ENCODE peak calls at places on chromosomes 1 and 21, in ten cellular contexts. One of them, this sample, is unnamed.
A peak's percentile ranks its signal among the peaks of the same experiment; 100 is the strongest.

GRCh38 chr1:114485286-114485685 is 25.7 kb downstream of the TRIM33 start:
- DNase-seq in AG10803: no peak
- DNase-seq in T-helper 9 cell: no peak
- DNase-seq in BE2C: no peak
- DNase-seq in Kasumi-1: no peak
- DNase-seq in cardiac muscle cell: peak; percentile 53
- DNase-seq in C1 segment of cervical spinal cord: no peak
- DNase-seq in NCI-H82: no peak
- DNase-seq in NCI-H2107: no peak
- DNase-seq in Right ventricle myocardium superior: no peak
- DNase-seq in this sample: no peak

GRCh38 chr1:182262425-182262824 is 129.2 kb downstream of the GLUL start:
- DNase-seq in AG10803: no peak
- DNase-seq in T-helper 9 cell: no peak
- DNase-seq in BE2C: no peak
- DNase-seq in Kasumi-1: no peak
- DNase-seq in cardiac muscle cell: no peak
- DNase-seq in C1 segment of cervical spinal cord: no peak
- DNase-seq in NCI-H82: no peak
- DNase-seq in NCI-H2107: no peak
- DNase-seq in Right ventricle myocardium superior: no peak
- DNase-seq in this sample: no peak

GRCh38 chr1:228978486-228979324 is 243.4 kb downstream of the RHOU start:
- DNase-seq in AG10803: peak; percentile 22
- DNase-seq in T-helper 9 cell: no peak
- DNase-seq in BE2C: no peak
- DNase-seq in Kasumi-1: no peak
- DNase-seq in cardiac muscle cell: peak; percentile 54
- DNase-seq in C1 segment of cervical spinal cord: no peak
- DNase-seq in NCI-H82: no peak
- DNase-seq in NCI-H2107: no peak
- DNase-seq in Right ventricle myocardium superior: peak; percentile 65
- DNase-seq in this sample: no peak

GRCh38 chr1:211305044-211305443 is 21.6 kb upstream of the TRAF5 start:
- DNase-seq in AG10803: peak; percentile 42
- DNase-seq in T-helper 9 cell: no peak
- DNase-seq in BE2C: no peak
- DNase-seq in Kasumi-1: no peak
- DNase-seq in cardiac muscle cell: no peak
- DNase-seq in C1 segment of cervical spinal cord: no peak
- DNase-seq in NCI-H82: no peak
- DNase-seq in NCI-H2107: no peak
- DNase-seq in Right ventricle myocardium superior: no peak
- DNase-seq in this sample: no peak

GRCh38 chr1:53220171-53220961 is at the start of gene CZIB:
- DNase-seq in AG10803: peak; percentile 87
- DNase-seq in T-helper 9 cell: peak; percentile 88
- DNase-seq in BE2C: peak; percentile 91
- DNase-seq in Kasumi-1: peak; percentile 84
- DNase-seq in cardiac muscle cell: peak; percentile 92
- DNase-seq in C1 segment of cervical spinal cord: peak; percentile 69
- DNase-seq in NCI-H82: peak; percentile 97
- DNase-seq in NCI-H2107: peak; percentile 95
- DNase-seq in Right ventricle myocardium superior: peak; percentile 98
- DNase-seq in this sample: peak; percentile 99

GRCh38 chr1:26283871-26284596 is 4.1 kb downstream of the SH3BGRL3 start:
- DNase-seq in AG10803: no peak
- DNase-seq in T-helper 9 cell: no peak
- DNase-seq in BE2C: no peak
- DNase-seq in Kasumi-1: no peak
- DNase-seq in cardiac muscle cell: no peak
- DNase-seq in C1 segment of cervical spinal cord: no peak
- DNase-seq in NCI-H82: no peak
- DNase-seq in NCI-H2107: no peak
- DNase-seq in Right ventricle myocardium superior: no peak
- DNase-seq in this sample: peak; percentile 81

GRCh38 chr1:1033009-1033587 is 13.2 kb downstream of the AGRN start:
- DNase-seq in AG10803: peak; percentile 35
- DNase-seq in T-helper 9 cell: peak; percentile 75
- DNase-seq in BE2C: peak; percentile 97
- DNase-seq in Kasumi-1: peak; percentile 66
- DNase-seq in cardiac muscle cell: peak; percentile 79
- DNase-seq in C1 segment of cervical spinal cord: no peak
- DNase-seq in NCI-H82: peak; percentile 98
- DNase-seq in NCI-H2107: no peak
- DNase-seq in Right ventricle myocardium superior: peak; percentile 80
- DNase-seq in this sample: peak; percentile 90

GRCh38 chr1:27418326-27418761 is 25.9 kb downstream of the GPR3 start:
- DNase-seq in AG10803: peak; percentile 93
- DNase-seq in T-helper 9 cell: no peak
- DNase-seq in BE2C: no peak
- DNase-seq in Kasumi-1: no peak
- DNase-seq in cardiac muscle cell: peak; percentile 96
- DNase-seq in C1 segment of cervical spinal cord: no peak
- DNase-seq in NCI-H82: no peak
- DNase-seq in NCI-H2107: no peak
- DNase-seq in Right ventricle myocardium superior: peak; percentile 78
- DNase-seq in this sample: peak; percentile 90

GRCh38 chr21:34986561-34987533 is 62.3 kb downstream of the RUNX1 start:
- DNase-seq in AG10803: peak; percentile 75
- DNase-seq in T-helper 9 cell: peak; percentile 42
- DNase-seq in BE2C: no peak
- DNase-seq in Kasumi-1: no peak
- DNase-seq in cardiac muscle cell: peak; percentile 76
- DNase-seq in C1 segment of cervical spinal cord: no peak
- DNase-seq in NCI-H82: no peak
- DNase-seq in NCI-H2107: no peak
- DNase-seq in Right ventricle myocardium superior: no peak
- DNase-seq in this sample: no peak

GRCh38 chr1:31230378-31230777 is 9.3 kb downstream of the NKAIN1 start:
- DNase-seq in AG10803: no peak
- DNase-seq in T-helper 9 cell: no peak
- DNase-seq in BE2C: no peak
- DNase-seq in Kasumi-1: no peak
- DNase-seq in cardiac muscle cell: no peak
- DNase-seq in C1 segment of cervical spinal cord: no peak
- DNase-seq in NCI-H82: no peak
- DNase-seq in NCI-H2107: no peak
- DNase-seq in Right ventricle myocardium superior: no peak
- DNase-seq in this sample: no peak

GRCh38 chr1:43552813-43553212 is 22.1 kb downstream of the PTPRF start:
- DNase-seq in AG10803: peak; percentile 69
- DNase-seq in T-helper 9 cell: no peak
- DNase-seq in BE2C: no peak
- DNase-seq in Kasumi-1: no peak
- DNase-seq in cardiac muscle cell: peak; percentile 81
- DNase-seq in C1 segment of cervical spinal cord: no peak
- DNase-seq in NCI-H82: no peak
- DNase-seq in NCI-H2107: no peak
- DNase-seq in Right ventricle myocardium superior: peak; percentile 79
- DNase-seq in this sample: no peak

GRCh38 chr1:64282353-64282752 is 78.9 kb downstream of the UBE2U start:
- DNase-seq in AG10803: no peak
- DNase-seq in T-helper 9 cell: no peak
- DNase-seq in BE2C: peak; percentile 83
- DNase-seq in Kasumi-1: no peak
- DNase-seq in cardiac muscle cell: no peak
- DNase-seq in C1 segment of cervical spinal cord: no peak
- DNase-seq in NCI-H82: peak; percentile 84
- DNase-seq in NCI-H2107: no peak
- DNase-seq in Right ventricle myocardium superior: peak; percentile 49
- DNase-seq in this sample: no peak

GRCh38 chr21:25568230-25568629 is 39.1 kb downstream of the MRPL39 start:
- DNase-seq in AG10803: peak; percentile 40
- DNase-seq in T-helper 9 cell: no peak
- DNase-seq in BE2C: no peak
- DNase-seq in Kasumi-1: peak; percentile 76
- DNase-seq in cardiac muscle cell: peak; percentile 85
- DNase-seq in C1 segment of cervical spinal cord: no peak
- DNase-seq in NCI-H82: no peak
- DNase-seq in NCI-H2107: no peak
- DNase-seq in Right ventricle myocardium superior: peak; percentile 55
- DNase-seq in this sample: no peak

GRCh38 chr1:245837741-245838140 is 669.3 kb downstream of the SMYD3 start:
- DNase-seq in AG10803: peak; percentile 47
- DNase-seq in T-helper 9 cell: no peak
- DNase-seq in BE2C: no peak
- DNase-seq in Kasumi-1: no peak
- DNase-seq in cardiac muscle cell: peak; percentile 19
- DNase-seq in C1 segment of cervical spinal cord: no peak
- DNase-seq in NCI-H82: no peak
- DNase-seq in NCI-H2107: peak; percentile 35
- DNase-seq in Right ventricle myocardium superior: no peak
- DNase-seq in this sample: no peak

GRCh38 chr1:179121159-179121938 is 39.5 kb downstream of the TOR3A start:
- DNase-seq in AG10803: peak; percentile 71
- DNase-seq in T-helper 9 cell: peak; percentile 19
- DNase-seq in BE2C: peak; percentile 56
- DNase-seq in Kasumi-1: peak; percentile 61
- DNase-seq in cardiac muscle cell: peak; percentile 70
- DNase-seq in C1 segment of cervical spinal cord: no peak
- DNase-seq in NCI-H82: peak; percentile 83
- DNase-seq in NCI-H2107: no peak
- DNase-seq in Right ventricle myocardium superior: no peak
- DNase-seq in this sample: no peak

GRCh38 chr1:39526466-39527189 is 35.2 kb downstream of the BMP8A start:
- DNase-seq in AG10803: no peak
- DNase-seq in T-helper 9 cell: no peak
- DNase-seq in BE2C: no peak
- DNase-seq in Kasumi-1: no peak
- DNase-seq in cardiac muscle cell: no peak
- DNase-seq in C1 segment of cervical spinal cord: no peak
- DNase-seq in NCI-H82: no peak
- DNase-seq in NCI-H2107: no peak
- DNase-seq in Right ventricle myocardium superior: no peak
- DNase-seq in this sample: peak; percentile 69

GRCh38 chr21:26170471-26171309 is at the start of gene APP:
- DNase-seq in AG10803: peak; percentile 73
- DNase-seq in T-helper 9 cell: peak; percentile 84
- DNase-seq in BE2C: peak; percentile 88
- DNase-seq in Kasumi-1: peak; percentile 71
- DNase-seq in cardiac muscle cell: peak; percentile 84
- DNase-seq in C1 segment of cervical spinal cord: peak; percentile 39
- DNase-seq in NCI-H82: peak; percentile 87
- DNase-seq in NCI-H2107: peak; percentile 87
- DNase-seq in Right ventricle myocardium superior: peak; percentile 93
- DNase-seq in this sample: peak; percentile 96

GRCh38 chr1:67552336-67552759 is 122.1 kb upstream of the SERBP1 start:
- DNase-seq in AG10803: no peak
- DNase-seq in T-helper 9 cell: no peak
- DNase-seq in BE2C: no peak
- DNase-seq in Kasumi-1: no peak
- DNase-seq in cardiac muscle cell: no peak
- DNase-seq in C1 segment of cervical spinal cord: no peak
- DNase-seq in NCI-H82: no peak
- DNase-seq in NCI-H2107: no peak
- DNase-seq in Right ventricle myocardium superior: no peak
- DNase-seq in this sample: no peak

GRCh38 chr21:35035581-35035980 is 13.5 kb downstream of the RUNX1 start:
- DNase-seq in AG10803: no peak
- DNase-seq in T-helper 9 cell: no peak
- DNase-seq in BE2C: no peak
- DNase-seq in Kasumi-1: no peak
- DNase-seq in cardiac muscle cell: no peak
- DNase-seq in C1 segment of cervical spinal cord: no peak
- DNase-seq in NCI-H82: no peak
- DNase-seq in NCI-H2107: no peak
- DNase-seq in Right ventricle myocardium superior: no peak
- DNase-seq in this sample: no peak

GRCh38 chr1:56968878-56969495 is 3.2 kb upstream of the C8B start:
- DNase-seq in AG10803: no peak
- DNase-seq in T-helper 9 cell: no peak
- DNase-seq in BE2C: no peak
- DNase-seq in Kasumi-1: no peak
- DNase-seq in cardiac muscle cell: no peak
- DNase-seq in C1 segment of cervical spinal cord: no peak
- DNase-seq in NCI-H82: no peak
- DNase-seq in NCI-H2107: no peak
- DNase-seq in Right ventricle myocardium superior: no peak
- DNase-seq in this sample: no peak